ENCODE peak calls at places on chromosomes 7 and 10, in eight cellular contexts. One of them, this sample, is unnamed.

GRCh38 chr10:133361227-133361626 is 3.4 kb upstream of the FUOM start:
- DNase-seq in cerebellum: no peak
- DNase-seq in esophagus squamous epithelium: no peak
- DNase-seq in lower leg skin: no peak
- DNase-seq in right cardiac atrium: no peak
- DNase-seq in head of caudate nucleus: no peak
- DNase-seq in endothelial cell: no peak
- DNase-seq in WTC11: no peak
- DNase-seq in this sample: no peak

GRCh38 chr7:139828880-139829653 is at the start of gene TBXAS1:
- DNase-seq in esophagus squamous epithelium: no peak
- DNase-seq in right cardiac atrium: no peak
- DNase-seq in cerebellum: no peak
- DNase-seq in head of caudate nucleus: peak; percentile 10
- DNase-seq in WTC11: no peak
- DNase-seq in lower leg skin: peak; percentile 31
- DNase-seq in endothelial cell: no peak
- DNase-seq in this sample: no peak

GRCh38 chr10:92240289-92241157 is 50.4 kb downstream of the CPEB3 start:
- DNase-seq in WTC11: peak; percentile 19
- DNase-seq in esophagus squamous epithelium: no peak
- DNase-seq in endothelial cell: peak; percentile 28
- DNase-seq in right cardiac atrium: no peak
- DNase-seq in lower leg skin: peak; percentile 73
- DNase-seq in head of caudate nucleus: peak; percentile 72
- DNase-seq in cerebellum: peak; percentile 78
- DNase-seq in this sample: peak; percentile 27

GRCh38 chr10:49593564-49593875 is 16.6 kb upstream of the SLC18A3 start:
- DNase-seq in WTC11: no peak
- DNase-seq in cerebellum: no peak
- DNase-seq in endothelial cell: no peak
- DNase-seq in esophagus squamous epithelium: no peak
- DNase-seq in right cardiac atrium: no peak
- DNase-seq in head of caudate nucleus: no peak
- DNase-seq in lower leg skin: peak; percentile 12
- DNase-seq in this sample: no peak

GRCh38 chr7:64557601-64558322 is 5.1 kb downstream of the ZNF680 start:
- DNase-seq in head of caudate nucleus: no peak
- DNase-seq in esophagus squamous epithelium: no peak
- DNase-seq in endothelial cell: no peak
- DNase-seq in WTC11: no peak
- DNase-seq in cerebellum: no peak
- DNase-seq in lower leg skin: no peak
- DNase-seq in right cardiac atrium: no peak
- DNase-seq in this sample: no peak

GRCh38 chr10:110612073-110612472 is 32.1 kb upstream of the RBM20 start:
- DNase-seq in WTC11: no peak
- DNase-seq in head of caudate nucleus: no peak
- DNase-seq in right cardiac atrium: no peak
- DNase-seq in lower leg skin: no peak
- DNase-seq in endothelial cell: no peak
- DNase-seq in cerebellum: no peak
- DNase-seq in esophagus squamous epithelium: no peak
- DNase-seq in this sample: no peak

GRCh38 chr10:124722812-124723783 is 21.1 kb downstream of the FAM53B start:
- DNase-seq in WTC11: no peak
- DNase-seq in endothelial cell: no peak
- DNase-seq in head of caudate nucleus: no peak
- DNase-seq in esophagus squamous epithelium: no peak
- DNase-seq in right cardiac atrium: peak; percentile 84
- DNase-seq in cerebellum: no peak
- DNase-seq in lower leg skin: no peak
- DNase-seq in this sample: no peak

GRCh38 chr7:123635551-123636359 is 19.9 kb upstream of the LMOD2 start:
- DNase-seq in head of caudate nucleus: no peak
- DNase-seq in WTC11: no peak
- DNase-seq in right cardiac atrium: no peak
- DNase-seq in lower leg skin: no peak
- DNase-seq in esophagus squamous epithelium: no peak
- DNase-seq in cerebellum: peak; percentile 11
- DNase-seq in endothelial cell: no peak
- DNase-seq in this sample: no peak

GRCh38 chr10:62860946-62861345 is 44.8 kb upstream of the EGR2 start:
- DNase-seq in WTC11: no peak
- DNase-seq in esophagus squamous epithelium: no peak
- DNase-seq in right cardiac atrium: no peak
- DNase-seq in lower leg skin: no peak
- DNase-seq in endothelial cell: peak; percentile 29
- DNase-seq in cerebellum: no peak
- DNase-seq in head of caudate nucleus: no peak
- DNase-seq in this sample: no peak

GRCh38 chr10:88676283-88677060 is 12.2 kb downstream of the LIPF start:
- DNase-seq in endothelial cell: no peak
- DNase-seq in lower leg skin: no peak
- DNase-seq in right cardiac atrium: no peak
- DNase-seq in cerebellum: no peak
- DNase-seq in WTC11: no peak
- DNase-seq in head of caudate nucleus: no peak
- DNase-seq in esophagus squamous epithelium: no peak
- DNase-seq in this sample: no peak

GRCh38 chr7:98165827-98166667 is 45.2 kb upstream of the BHLHA15 start:
- DNase-seq in esophagus squamous epithelium: no peak
- DNase-seq in endothelial cell: peak; percentile 74
- DNase-seq in right cardiac atrium: peak; percentile 78
- DNase-seq in cerebellum: no peak
- DNase-seq in head of caudate nucleus: peak; percentile 56
- DNase-seq in lower leg skin: no peak
- DNase-seq in WTC11: peak; percentile 80
- DNase-seq in this sample: no peak

GRCh38 chr10:98088186-98088971 is 46.1 kb upstream of the R3HCC1L start:
- DNase-seq in right cardiac atrium: no peak
- DNase-seq in esophagus squamous epithelium: no peak
- DNase-seq in head of caudate nucleus: peak; percentile 39
- DNase-seq in cerebellum: no peak
- DNase-seq in WTC11: no peak
- DNase-seq in endothelial cell: no peak
- DNase-seq in lower leg skin: no peak
- DNase-seq in this sample: peak; percentile 7

GRCh38 chr7:151132461-151133205 is 34.9 kb downstream of the GBX1 start:
- DNase-seq in lower leg skin: no peak
- DNase-seq in esophagus squamous epithelium: no peak
- DNase-seq in right cardiac atrium: no peak
- DNase-seq in endothelial cell: no peak
- DNase-seq in head of caudate nucleus: no peak
- DNase-seq in WTC11: no peak
- DNase-seq in cerebellum: no peak
- DNase-seq in this sample: no peak

GRCh38 chr10:101230185-101230917 is 1.1 kb upstream of the LBX1 start:
- DNase-seq in lower leg skin: no peak
- DNase-seq in endothelial cell: peak; percentile 63
- DNase-seq in WTC11: peak; percentile 49
- DNase-seq in esophagus squamous epithelium: no peak
- DNase-seq in right cardiac atrium: no peak
- DNase-seq in head of caudate nucleus: no peak
- DNase-seq in cerebellum: no peak
- DNase-seq in this sample: no peak

GRCh38 chr10:30058570-30059132 is 735 bp downstream of the JCAD start:
- DNase-seq in esophagus squamous epithelium: no peak
- DNase-seq in head of caudate nucleus: no peak
- DNase-seq in endothelial cell: no peak
- DNase-seq in WTC11: peak; percentile 26
- DNase-seq in right cardiac atrium: peak; percentile 79
- DNase-seq in cerebellum: no peak
- DNase-seq in lower leg skin: no peak
- DNase-seq in this sample: no peak

GRCh38 chr7:2131341-2131740 is 101.4 kb downstream of the MAD1L1 start:
- DNase-seq in endothelial cell: no peak
- DNase-seq in lower leg skin: no peak
- DNase-seq in right cardiac atrium: peak; percentile 17
- DNase-seq in esophagus squamous epithelium: no peak
- DNase-seq in cerebellum: no peak
- DNase-seq in head of caudate nucleus: no peak
- DNase-seq in WTC11: no peak
- DNase-seq in this sample: no peak

GRCh38 chr7:45457591-45457990 is 116.6 kb upstream of the ADCY1 start:
- DNase-seq in cerebellum: no peak
- DNase-seq in esophagus squamous epithelium: no peak
- DNase-seq in lower leg skin: no peak
- DNase-seq in WTC11: no peak
- DNase-seq in head of caudate nucleus: no peak
- DNase-seq in right cardiac atrium: no peak
- DNase-seq in endothelial cell: no peak
- DNase-seq in this sample: no peak

GRCh38 chr7:56079450-56080185 is 13.1 kb downstream of the PHKG1 start:
- DNase-seq in head of caudate nucleus: peak; percentile 88
- DNase-seq in lower leg skin: peak; percentile 54
- DNase-seq in esophagus squamous epithelium: no peak
- DNase-seq in WTC11: peak; percentile 26
- DNase-seq in endothelial cell: peak; percentile 55
- DNase-seq in cerebellum: peak; percentile 84
- DNase-seq in right cardiac atrium: peak; percentile 95
- DNase-seq in this sample: no peak

GRCh38 chr7:31788891-31789680 is 102.1 kb downstream of the PPP1R17 start:
- DNase-seq in esophagus squamous epithelium: no peak
- DNase-seq in cerebellum: no peak
- DNase-seq in endothelial cell: no peak
- DNase-seq in lower leg skin: no peak
- DNase-seq in WTC11: no peak
- DNase-seq in right cardiac atrium: no peak
- DNase-seq in head of caudate nucleus: no peak
- DNase-seq in this sample: no peak

GRCh38 chr10:119431034-119431767 is 111.3 kb downstream of the RGS10 start:
- DNase-seq in WTC11: no peak
- DNase-seq in cerebellum: no peak
- DNase-seq in esophagus squamous epithelium: no peak
- DNase-seq in endothelial cell: no peak
- DNase-seq in right cardiac atrium: peak; percentile 58
- DNase-seq in lower leg skin: no peak
- DNase-seq in head of caudate nucleus: no peak
- DNase-seq in this sample: no peak

GRCh38 chr7:21942955-21943354 is 2.7 kb downstream of the CDCA7L start:
- DNase-seq in endothelial cell: no peak
- DNase-seq in cerebellum: no peak
- DNase-seq in lower leg skin: no peak
- DNase-seq in WTC11: no peak
- DNase-seq in right cardiac atrium: no peak
- DNase-seq in head of caudate nucleus: peak; percentile 53
- DNase-seq in esophagus squamous epithelium: no peak
- DNase-seq in this sample: no peak

GRCh38 chr10:79308016-79308415 is 39.3 kb upstream of the PPIF start:
- DNase-seq in WTC11: no peak
- DNase-seq in endothelial cell: no peak
- DNase-seq in cerebellum: no peak
- DNase-seq in lower leg skin: no peak
- DNase-seq in right cardiac atrium: no peak
- DNase-seq in head of caudate nucleus: no peak
- DNase-seq in esophagus squamous epithelium: no peak
- DNase-seq in this sample: no peak

GRCh38 chr10:4651404-4652037 is 174.5 kb upstream of the AKR1E2 start:
- DNase-seq in WTC11: no peak
- DNase-seq in lower leg skin: no peak
- DNase-seq in right cardiac atrium: no peak
- DNase-seq in cerebellum: no peak
- DNase-seq in endothelial cell: no peak
- DNase-seq in head of caudate nucleus: no peak
- DNase-seq in esophagus squamous epithelium: no peak
- DNase-seq in this sample: no peak

GRCh38 chr10:69660296-69660695 is 30.2 kb downstream of the FAM241B start:
- DNase-seq in cerebellum: no peak
- DNase-seq in right cardiac atrium: no peak
- DNase-seq in WTC11: no peak
- DNase-seq in head of caudate nucleus: no peak
- DNase-seq in lower leg skin: no peak
- DNase-seq in esophagus squamous epithelium: no peak
- DNase-seq in endothelial cell: no peak
- DNase-seq in this sample: no peak

This sample was measured in AG09309.